ENCODE peak calls at places on chromosomes 7 and 10, in four cellular contexts. U, V, C and H are unnamed samples.

GRCh38 chr10:95835149-95835860 is 72.5 kb upstream of the CC2D2B start:
- DNase-seq in U (no peak), V (no peak), C (no peak), H (no peak)

GRCh38 chr10:29826801-29827200 is 192.0 kb upstream of the SVIL start:
- DNase-seq in U (no peak), V (no peak), C (no peak), H (no peak)

GRCh38 chr10:15504101-15504840 is 133.2 kb upstream of the FAM171A1 start:
- DNase-seq in U (no peak), V (no peak), C (no peak), H (peak)

GRCh38 chr10:102175415-102175814 is 23.2 kb downstream of the NOLC1 start:
- DNase-seq in U (no peak), V (no peak), C (peak), H (peak)

GRCh38 chr10:88424881-88425280 is 158.2 kb downstream of the RNLS start:
- DNase-seq in U (no peak), V (no peak), C (no peak), H (no peak)

GRCh38 chr7:117155694-117156093 is 167.2 kb downstream of the WNT2 start:
- DNase-seq in U (no peak), V (no peak), C (no peak), H (no peak)

GRCh38 chr10:43931308-43931930 is 282.7 kb upstream of the ZNF32 start:
- DNase-seq in U (no peak), V (no peak), C (peak), H (no peak)

GRCh38 chr7:45987521-45988290 is 66.6 kb upstream of the IGFBP3 start:
- DNase-seq in U (no peak), V (no peak), C (no peak), H (no peak)

GRCh38 chr7:140390466-140391190 is 7.7 kb downstream of the SLC37A3 start:
- DNase-seq in U (no peak), V (no peak), C (no peak), H (no peak)

GRCh38 chr7:121187222-121187621 is 141.6 kb upstream of the WNT16 start:
- DNase-seq in U (no peak), V (no peak), C (no peak), H (no peak)

GRCh38 chr10:60666221-60666620 is 112.1 kb upstream of the CDK1 start:
- DNase-seq in U (no peak), V (no peak), C (no peak), H (no peak)

GRCh38 chr7:77222065-77222464 is 22.4 kb upstream of the FGL2 start:
- DNase-seq in U (no peak), V (no peak), C (no peak), H (no peak)

GRCh38 chr10:32489158-32489557 is 43.2 kb downstream of the CCDC7 start:
- DNase-seq in U (no peak), V (no peak), C (no peak), H (no peak)

GRCh38 chr10:31133251-31133627 is 101.6 kb upstream of the ZNF438 start:
- DNase-seq in U (no peak), V (no peak), C (no peak), H (peak)

GRCh38 chr7:55128693-55129394 is 110.0 kb downstream of the EGFR start:
- DNase-seq in U (no peak), V (no peak), C (peak), H (peak)

GRCh38 chr10:78729810-78730209 is 339.0 kb upstream of the ZMIZ1 start:
- DNase-seq in U (no peak), V (no peak), C (no peak), H (no peak)

GRCh38 chr7:135368416-135369186 is 135.0 kb downstream of the STRA8 start:
- DNase-seq in U (no peak), V (no peak), C (no peak), H (no peak)